ENCODE peak calls at places on chromosomes 5 and 9, in ten cellular contexts. C is A549, L is OCI-LY7, I is endothelial cell of umbilical vein, E is neuronal stem cell, J is right atrium auricular region, Y is adrenal gland, N is pancreas, Q is kidney, F is left ventricle myocardium inferior. A is an unnamed sample. For H3K4me1, the result is how much of the 10 kb centered on the place peaks cover.

GRCh38 chr5:132096904-132097303 is 23.3 kb downstream of the CSF2 start:
- DNase-seq in Q (no peak), E (no peak), I (no peak), L (no peak), N (no peak), C (no peak), Y (no peak), J (no peak), F (no peak), A (no peak)

GRCh38 chr5:125093776-125094175 is 347.3 kb upstream of the ZNF608 start:
- DNase-seq in N (no peak), Q (no peak), E (no peak), J (no peak), C (peak), I (peak), L (no peak), F (no peak), Y (no peak), A (no peak)

GRCh38 chr5:10690460-10690859 is 70.6 kb downstream of the DAP start:
- DNase-seq in N (no peak), Q (no peak), E (no peak), J (no peak), L (no peak), F (no peak), C (no peak), Y (no peak), I (no peak), A (no peak)

GRCh38 chr9:135330685-135331590 is 148.6 kb upstream of the PPP1R26 start:
- DNase-seq in Y (peak), C (no peak), Q (peak), J (no peak), N (no peak), E (no peak), L (no peak), F (no peak), I (no peak), A (no peak)

GRCh38 chr5:101136454-101136853 is 233.4 kb upstream of the ST8SIA4 start:
- DNase-seq in C (peak), Y (no peak), E (no peak), J (no peak), F (no peak), N (no peak), L (no peak), Q (no peak), I (no peak), A (no peak)

GRCh38 chr5:170746081-170746951 is 37.2 kb upstream of the GABRP start:
- DNase-seq in I (peak), F (no peak), N (no peak), E (no peak), Y (peak), L (no peak), C (no peak), Q (peak), J (peak), A (no peak)

GRCh38 chr9:99445377-99445891 is 223.4 kb downstream of the SEC61B start:
- DNase-seq in L (no peak), J (peak), E (no peak), F (peak), Y (no peak), C (peak), I (no peak), N (no peak), Q (no peak), A (no peak)

GRCh38 chr9:38181216-38181615 is 112.2 kb upstream of the SHB start:
- DNase-seq in L (no peak), I (no peak), Y (no peak), J (no peak), E (no peak), Q (no peak), C (no peak), N (no peak), F (no peak), A (no peak)

GRCh38 chr9:129954868-129955550 is 88.0 kb downstream of the FNBP1 start:
- DNase-seq in F (no peak), L (peak), I (peak), Q (no peak), N (no peak), E (no peak), J (peak), Y (peak), C (peak), A (no peak)

GRCh38 chr5:9468070-9468388 is 77.8 kb downstream of the SEMA5A start:
- DNase-seq in J (no peak), F (no peak), I (no peak), E (no peak), Y (no peak), C (no peak), L (no peak), Q (no peak), N (no peak), A (no peak)

GRCh38 chr9:116901260-116901659 is 214.2 kb downstream of the TRIM32 start:
- DNase-seq in L (no peak), F (no peak), C (no peak), Y (no peak), E (no peak), I (no peak), Q (no peak), J (no peak), N (no peak), A (no peak)

GRCh38 chr9:3956081-3956701 is 343.7 kb downstream of the GLIS3 start:
- DNase-seq in E (no peak), I (no peak), J (no peak), Y (no peak), L (no peak), N (no peak), C (no peak), Q (no peak), F (no peak), A (no peak)

GRCh38 chr9:3951266-3951665 is 348.6 kb downstream of the GLIS3 start:
- DNase-seq in Q (no peak), F (no peak), C (no peak), I (no peak), N (no peak), Y (no peak), J (no peak), L (no peak), E (no peak), A (no peak)

GRCh38 chr9:3957296-3957695 is 342.6 kb downstream of the GLIS3 start:
- DNase-seq in Q (no peak), C (no peak), I (no peak), F (no peak), E (no peak), L (no peak), N (no peak), Y (no peak), J (no peak), A (no peak)

GRCh38 chr9:3954950-3955670 is 344.8 kb downstream of the GLIS3 start:
- DNase-seq in Y (peak), E (no peak), Q (no peak), J (no peak), N (no peak), C (no peak), F (no peak), I (no peak), L (no peak), A (no peak)

DNA sequence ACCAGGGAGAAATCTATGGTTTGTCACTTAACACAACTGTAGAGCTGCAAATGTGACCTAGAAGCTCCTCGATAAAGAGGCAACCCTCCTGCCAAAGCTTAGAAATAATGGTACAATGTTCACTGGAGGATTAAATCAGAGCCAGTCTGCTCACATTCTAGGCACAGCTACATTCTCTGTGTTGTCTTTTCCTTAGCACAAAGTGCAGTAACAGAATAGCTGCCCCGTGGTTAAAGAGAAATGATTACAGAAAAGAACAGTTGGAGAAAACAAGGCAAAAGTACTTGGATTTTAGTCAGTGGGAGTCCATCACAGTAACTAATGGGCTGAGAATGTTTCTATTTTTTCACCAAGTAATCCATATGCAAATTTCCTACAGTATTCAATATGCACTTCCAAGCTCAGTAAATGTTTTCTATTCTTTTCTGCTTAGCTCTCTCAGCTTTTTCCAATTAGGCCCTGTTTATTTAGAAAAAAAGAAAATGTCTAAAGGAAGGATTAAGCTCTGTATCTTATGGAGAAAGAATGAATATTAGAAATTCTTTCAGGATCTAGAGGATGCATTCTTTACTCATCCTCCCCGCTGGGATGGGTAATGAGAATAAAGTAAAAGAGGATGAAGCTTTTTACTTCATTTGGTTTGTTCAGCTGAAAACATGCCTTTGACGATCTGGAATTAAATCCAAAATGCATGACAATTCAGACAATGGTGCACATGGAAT is 345.5 kb downstream of the GLIS3 start:
- DNase-seq in L (no peak), E (peak), Q (no peak), J (no peak), C (no peak), I (no peak), F (no peak), N (no peak), Y (no peak), A (no peak)
- H3K27ac ChIP-seq in L (no peak), E (peak), Q (no peak), J (peak), C (no peak), I (no peak), F (no peak), N (no peak), Y (peak), A (no peak)

DNA sequence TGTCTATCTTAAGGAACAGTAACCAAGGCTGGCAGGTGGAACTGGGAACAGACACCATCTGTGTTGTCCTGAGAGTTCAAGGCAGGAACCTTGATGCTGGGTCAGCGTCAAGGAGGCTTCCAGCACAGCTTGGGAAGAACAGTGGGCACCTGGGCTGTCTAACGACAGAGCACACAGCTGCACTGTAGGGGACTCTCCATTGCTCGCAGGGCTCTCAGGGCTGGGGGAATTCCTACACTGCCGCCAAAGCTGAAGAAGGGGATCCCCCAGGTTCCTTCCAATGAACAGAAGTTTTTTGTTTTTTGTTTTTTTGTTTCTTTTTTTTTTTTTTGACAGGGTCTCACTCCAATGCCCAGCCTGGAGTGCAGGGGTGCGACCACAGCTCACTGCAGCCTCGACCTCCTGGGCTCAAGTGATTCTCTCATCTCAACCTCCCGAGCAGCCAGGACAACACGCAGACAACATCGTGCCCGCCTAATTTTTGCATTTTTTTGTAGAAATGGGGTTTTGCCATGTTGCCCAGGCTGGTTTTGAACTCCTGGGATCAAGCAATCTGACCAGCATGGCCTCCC is 81.9 kb downstream of the PTPN3 start:
- DNase-seq in N (no peak), C (no peak), F (no peak), E (no peak), Q (no peak), I (no peak), L (peak), J (no peak), Y (no peak), A (no peak)
- H3K4me1 ChIP-seq in N (under half), C (under half), F (half or more), E (under half), Q (under half), I (under half), L (under half), J (under half), Y (under half), A (under half)

GRCh38 chr9:126915281-126915816 is 767 bp downstream of the RALGPS1 start:
- DNase-seq in I (no peak), Y (no peak), L (peak), N (peak), J (no peak), Q (peak), E (peak), C (no peak), F (peak), A (peak)
- H3K27ac ChIP-seq in I (no peak), Y (no peak), L (no peak), N (peak), J (no peak), Q (no peak), E (no peak), C (peak), F (no peak), A (no peak)

GRCh38 chr5:133926489-133926878 is 41.9 kb downstream of the C5orf15 start:
- DNase-seq in I (no peak), Y (no peak), Q (no peak), F (no peak), J (no peak), E (no peak), L (no peak), C (no peak), N (no peak), A (no peak)

GRCh38 chr5:133925866-133926488 is 42.4 kb downstream of the C5orf15 start:
- DNase-seq in Y (no peak), F (no peak), J (no peak), C (no peak), L (no peak), Q (no peak), E (no peak), N (no peak), I (no peak), A (no peak)

GRCh38 chr5:133927616-133928180 is 40.7 kb downstream of the C5orf15 start:
- DNase-seq in I (no peak), L (no peak), Q (no peak), C (no peak), F (no peak), E (no peak), J (no peak), N (no peak), Y (no peak), A (no peak)

GRCh38 chr5:133928690-133929393 is 39.6 kb downstream of the C5orf15 start:
- DNase-seq in E (no peak), F (no peak), I (no peak), L (peak), J (no peak), Q (no peak), N (no peak), C (no peak), Y (no peak), A (no peak)

DNA sequence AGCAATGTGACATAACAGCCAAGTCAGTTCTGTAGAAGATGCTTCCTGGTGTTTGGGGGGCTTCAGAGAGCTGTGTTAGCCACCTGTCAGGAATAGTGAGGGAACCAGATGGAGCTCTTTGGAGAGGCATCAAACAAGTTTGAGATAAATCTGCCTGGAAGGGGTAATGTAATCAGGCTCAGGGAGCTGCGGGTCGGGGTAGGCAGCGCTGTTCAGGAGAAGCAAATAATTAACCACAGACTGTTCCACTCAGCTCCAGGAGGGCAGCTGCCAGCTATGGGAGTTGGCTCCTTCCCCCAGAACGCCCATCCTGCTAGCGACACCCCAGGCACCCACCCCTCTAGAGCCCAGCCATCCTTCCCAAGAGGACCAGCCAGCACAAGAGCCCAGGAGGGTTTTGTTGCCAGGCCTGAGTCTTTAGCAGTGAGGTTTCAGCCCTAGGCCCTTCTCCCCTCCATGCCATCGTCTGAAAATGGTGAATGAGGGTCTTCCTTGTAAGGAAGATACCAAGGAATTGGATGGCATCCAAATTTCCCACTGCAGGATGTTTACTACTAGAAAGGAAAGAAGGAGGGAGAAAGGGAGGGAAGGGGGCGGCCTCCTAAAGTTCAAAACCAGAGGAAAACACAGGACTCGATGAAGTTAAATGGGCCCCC is 41.3 kb downstream of the C5orf15 start:
- DNase-seq in J (no peak), Y (no peak), L (no peak), Q (no peak), N (no peak), C (peak), E (no peak), F (no peak), I (no peak), A (no peak)
- H3K4me1 ChIP-seq in J (under half), Y (under half), L (half or more), Q (under half), N (under half), C (under half), E (under half), F (under half), I (under half), A (under half)

DNA sequence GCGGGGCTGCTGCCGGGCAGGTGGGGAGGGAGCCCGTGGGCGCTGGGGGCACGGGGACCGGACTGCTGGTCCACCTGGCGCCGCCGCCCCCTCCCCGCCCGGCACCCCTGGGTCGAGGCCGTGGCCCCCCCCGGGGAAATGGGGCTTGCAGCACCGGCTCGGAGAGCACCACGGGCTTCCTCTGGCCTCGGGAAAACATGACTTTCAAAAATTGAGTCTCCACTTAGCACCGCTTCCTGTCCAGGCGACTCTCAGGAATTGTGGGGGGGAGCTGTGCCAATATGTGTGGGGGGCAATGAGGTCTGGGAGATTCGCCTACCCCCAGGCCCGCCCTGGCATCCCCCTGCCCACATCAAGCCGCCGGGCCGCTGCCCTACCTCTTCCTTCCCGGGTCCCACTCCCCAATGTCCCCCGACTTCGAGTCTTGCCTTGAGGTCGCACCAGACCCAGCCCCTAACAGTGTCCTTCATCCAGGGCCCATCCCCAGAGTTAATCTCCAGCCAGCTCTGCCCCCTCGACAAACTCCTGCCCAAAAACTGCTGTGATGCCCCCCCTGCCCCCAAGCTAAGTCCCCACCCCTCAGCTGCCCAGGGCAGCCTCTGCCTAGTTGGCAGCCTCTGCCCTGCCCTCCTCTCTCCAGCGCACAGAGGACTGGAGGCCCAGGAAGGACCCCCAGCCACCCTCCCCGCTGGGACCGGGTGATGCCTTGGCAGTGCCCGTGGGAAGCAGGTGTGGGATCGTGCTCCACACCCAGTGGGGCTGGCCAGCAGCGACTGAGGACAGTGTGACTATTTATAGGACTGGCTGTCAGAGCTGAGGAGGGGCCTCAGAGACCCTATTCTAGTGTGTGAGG is 3.9 kb downstream of the EGFL7 start:
- DNase-seq in L (no peak), I (peak), F (no peak), Y (no peak), N (no peak), C (no peak), Q (no peak), E (no peak), J (no peak), A (no peak)
- H3K27ac ChIP-seq in L (no peak), I (peak), F (peak), Y (no peak), N (no peak), C (peak), Q (peak), E (no peak), J (peak), A (no peak)

GRCh38 chr5:14217587-14217986 is 74.4 kb downstream of the TRIO start:
- DNase-seq in L (no peak), Y (no peak), E (no peak), Q (no peak), F (peak), C (no peak), J (no peak), N (no peak), I (no peak), A (no peak)

GRCh38 chr5:14219800-14220512 is 76.8 kb downstream of the TRIO start:
- DNase-seq in Y (no peak), Q (no peak), J (no peak), F (no peak), C (no peak), E (no peak), N (no peak), L (no peak), I (no peak), A (no peak)

GRCh38 chr5:14218011-14218410 is 74.9 kb downstream of the TRIO start:
- DNase-seq in Q (no peak), C (no peak), F (no peak), N (no peak), L (no peak), I (no peak), J (no peak), Y (no peak), E (no peak), A (no peak)

GRCh38 chr5:14218897-14219573 is 75.9 kb downstream of the TRIO start:
- DNase-seq in Q (no peak), Y (no peak), N (no peak), F (no peak), I (no peak), E (no peak), L (no peak), J (no peak), C (no peak), A (no peak)

GRCh38 chr5:14218480-14218879 is 75.3 kb downstream of the TRIO start:
- DNase-seq in L (no peak), Y (no peak), I (no peak), E (no peak), N (no peak), F (no peak), C (no peak), J (no peak), Q (no peak), A (no peak)
- H3K4me1 ChIP-seq in L (half or more), Y (half or more), I (under half), E (under half), N (under half), F (half or more), C (half or more), J (under half), Q (under half), A (under half)